ENCODE peak calls at places on chromosome 10, in four cellular contexts. X is neuronal stem cell, M is GM23248, A is PC-3. R is an unnamed sample.

GRCh38 chr10:103499881-103500280 is 6.4 kb downstream of the NEURL1 start:
- DNase-seq in X (no peak), M (peak), A (no peak), R (no peak)

GRCh38 chr10:43076876-43077420 is at the start of gene RET:
- DNase-seq in X (peak), M (peak), A (no peak), R (no peak)

GRCh38 chr10:85995791-85996190 is 370.8 kb downstream of the GRID1 start:
- DNase-seq in X (no peak), M (peak), A (peak), R (no peak)

GRCh38 chr10:29948971-29949370 is 110.4 kb downstream of the JCAD start:
- DNase-seq in X (no peak), M (peak), A (peak), R (no peak)

GRCh38 chr10:59817806-59818205 is 64.6 kb upstream of the MRLN start:
- DNase-seq in X (no peak), M (peak), A (no peak), R (no peak)

GRCh38 chr10:95758351-95759025 is 2.5 kb downstream of the ENTPD1 start:
- DNase-seq in X (no peak), M (no peak), A (no peak), R (no peak)

GRCh38 chr10:68212721-68213352 is 19.1 kb downstream of the ATOH7 start:
- DNase-seq in X (no peak), M (peak), A (peak), R (no peak)

GRCh38 chr10:96999337-96999736 is 167.2 kb downstream of the LCOR start:
- DNase-seq in X (no peak), M (no peak), A (no peak), R (no peak)

GRCh38 chr10:92699518-92700272 is 9.9 kb downstream of the HHEX start:
- DNase-seq in X (peak), M (peak), A (peak), R (no peak)

GRCh38 chr10:75400769-75401568 is 595 bp downstream of the ZNF503 start:
- DNase-seq in X (peak), M (peak), A (peak), R (no peak)

GRCh38 chr10:121577568-121577967 is 20.7 kb downstream of the FGFR2 start:
- DNase-seq in X (no peak), M (no peak), A (no peak), R (no peak)

GRCh38 chr10:100670828-100671479 is 74.4 kb upstream of the PAX2 start:
- DNase-seq in X (no peak), M (peak), A (peak), R (no peak)

GRCh38 chr10:61902448-61903183 is 1.1 kb downstream of the ARID5B start:
- DNase-seq in X (peak), M (peak), A (peak), R (no peak)

GRCh38 chr10:17220652-17221100 is 7.4 kb upstream of the VIM start:
- DNase-seq in X (no peak), M (peak), A (peak), R (no peak)

GRCh38 chr10:59176241-59177030 is at the start of gene PHYHIPL:
- DNase-seq in X (peak), M (peak), A (no peak), R (no peak)

GRCh38 chr10:111836586-111836985 is 347.0 kb downstream of the GPAM start:
- DNase-seq in X (no peak), M (peak), A (no peak), R (no peak)

GRCh38 chr10:132407846-132408278 is 10.9 kb downstream of the PWWP2B start:
- DNase-seq in X (no peak), M (peak), A (peak), R (no peak)

GRCh38 chr10:46523881-46524470 is 32.5 kb downstream of the GPRIN2 start:
- DNase-seq in X (no peak), M (peak), A (peak), R (peak)

GRCh38 chr10:17343118-17343517 is 111.3 kb downstream of the ST8SIA6 start:
- DNase-seq in X (no peak), M (no peak), A (no peak), R (no peak)

GRCh38 chr10:68895041-68895440 is 6.1 kb upstream of the DDX50 start:
- DNase-seq in X (no peak), M (no peak), A (no peak), R (no peak)

GRCh38 chr10:49080071-49080470 is 35.3 kb downstream of the VSTM4 start:
- DNase-seq in X (no peak), M (peak), A (no peak), R (no peak)

GRCh38 chr10:15879058-15879457 is 18.8 kb upstream of the MINDY3 start:
- DNase-seq in X (no peak), M (peak), A (peak), R (no peak)

GRCh38 chr10:77909021-77909754 is 17.4 kb downstream of the DLG5 start:
- DNase-seq in X (no peak), M (peak), A (no peak), R (no peak)
- H3K4me3 ChIP-seq in X (no peak), M (no peak), A (no peak), R (no peak)

GRCh38 chr10:123930340-123931001 is 38.9 kb upstream of the CPXM2 start:
- DNase-seq in X (no peak), M (peak), A (no peak), R (no peak)
- H3K4me3 ChIP-seq in X (no peak), M (peak), A (no peak), R (no peak)

GRCh38 chr10:109913351-109913902 is 9.9 kb downstream of the XPNPEP1 start:
- DNase-seq in X (no peak), M (no peak), A (no peak), R (no peak)
- H3K4me3 ChIP-seq in X (no peak), M (no peak), A (no peak), R (no peak)

GRCh38 chr10:119642556-119643111 is 8.5 kb upstream of the BAG3 start:
- DNase-seq in X (no peak), M (no peak), A (no peak), R (no peak)

GRCh38 chr10:119640875-119641526 is 10.2 kb upstream of the BAG3 start:
- DNase-seq in X (no peak), M (no peak), A (no peak), R (no peak)

GRCh38 chr10:119643306-119644214 is 7.6 kb upstream of the BAG3 start:
- DNase-seq in X (no peak), M (peak), A (no peak), R (no peak)

GRCh38 chr10:119644994-119645393 is 6.2 kb upstream of the BAG3 start:
- DNase-seq in X (no peak), M (no peak), A (no peak), R (no peak)

DNA sequence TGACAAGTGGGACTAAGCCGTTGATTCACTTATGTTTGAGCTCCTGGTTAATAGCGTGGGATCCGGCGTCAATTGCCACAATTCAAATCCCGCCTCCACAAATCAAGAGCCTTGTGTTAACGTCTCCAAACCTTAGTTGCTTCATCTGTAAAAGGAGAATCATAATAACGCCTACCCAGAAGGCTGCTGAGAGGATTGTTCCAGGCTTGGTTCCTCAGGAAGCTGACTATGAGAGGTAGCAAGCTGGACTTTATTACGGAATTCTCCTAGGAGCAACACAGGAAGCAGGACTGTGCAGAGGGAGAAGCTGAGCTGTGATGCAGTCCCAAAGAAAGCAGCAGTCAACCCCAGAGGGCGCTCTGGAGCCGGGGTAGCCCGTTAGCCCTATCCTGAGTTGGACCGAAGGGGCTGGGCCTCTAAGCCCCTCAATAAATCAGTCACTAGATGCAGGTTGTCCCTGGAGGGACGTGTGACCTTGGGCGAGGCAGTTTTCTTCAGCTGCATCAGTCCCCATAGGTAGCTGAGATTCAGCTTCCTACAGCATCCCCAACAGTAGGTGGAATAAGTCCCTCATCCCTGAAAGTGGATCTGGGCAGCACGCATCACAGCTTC is 6.9 kb upstream of the BAG3 start:
- DNase-seq in X (no peak), M (peak), A (no peak), R (no peak)
- H3K4me3 ChIP-seq in X (no peak), M (peak), A (no peak), R (no peak)

R was measured in AG04450.